ENCODE peak calls at places on chromosomes 16 and 17, in five cellular contexts. O, K, S, E and F are unnamed samples. For H3K9me3 and H3K27me3, the result is how much of the 10 kb centered on the place peaks cover.

GRCh38 chr17:10041916-10042588 is 137.0 kb upstream of the RCVRN start:
- DNase-seq in E (no peak), K (no peak), O (no peak), S (no peak), F (no peak)

GRCh38 chr16:9185396-9185795 is 94.0 kb downstream of the HAPSTR1 start:
- DNase-seq in K (no peak), S (no peak), O (no peak), E (no peak), F (no peak)

GRCh38 chr17:82236142-82236971 is 7.5 kb downstream of the SLC16A3 start:
- DNase-seq in K (peak), S (peak), O (peak), E (peak), F (peak)

GRCh38 chr17:53626286-53626685 is 196.4 kb upstream of the KIF2B start:
- DNase-seq in O (no peak), S (no peak), E (no peak), K (no peak), F (no peak)

GRCh38 chr17:47708864-47709541 is 15.0 kb downstream of the TBKBP1 start:
- DNase-seq in E (no peak), K (peak), O (no peak), S (peak), F (no peak)

GRCh38 chr17:82320956-82321927 is 3.8 kb upstream of the CD7 start:
- DNase-seq in E (peak), K (no peak), O (no peak), S (peak), F (peak)

GRCh38 chr16:1654505-1655268 is 23.4 kb upstream of the JPT2 start:
- DNase-seq in K (no peak), E (no peak), S (no peak), O (no peak), F (peak)

GRCh38 chr16:4847774-4848587 is 700 bp downstream of the UBN1 start:
- DNase-seq in E (peak), O (peak), K (peak), S (peak), F (peak)

GRCh38 chr16:73885319-73885718 is 411.3 kb upstream of the PSMD7 start:
- DNase-seq in E (no peak), O (no peak), K (no peak), S (no peak), F (no peak)

GRCh38 chr17:60863892-60864673 is 186.4 kb downstream of the BCAS3 start:
- DNase-seq in K (no peak), E (no peak), S (no peak), O (no peak), F (peak)

GRCh38 chr17:77610518-77610893 is 348.0 kb upstream of the TNRC6C start:
- DNase-seq in O (no peak), E (no peak), S (no peak), K (no peak), F (no peak)

GRCh38 chr16:46558018-46558417 is 63.2 kb downstream of the SHCBP1 start:
- DNase-seq in E (no peak), O (no peak), S (no peak), K (no peak), F (no peak)

GRCh38 chr17:48907713-48908046 is 527 bp upstream of the UBE2Z start:
- DNase-seq in E (no peak), K (no peak), O (no peak), S (no peak), F (no peak)

GRCh38 chr17:58840820-58841612 is 85.4 kb downstream of the PPM1E start:
- DNase-seq in O (no peak), S (no peak), K (no peak), E (no peak), F (no peak)

GRCh38 chr17:51803161-51803560 is 355.4 kb downstream of the CA10 start:
- DNase-seq in S (no peak), E (no peak), K (no peak), O (no peak), F (no peak)

GRCh38 chr17:57622886-57623433 is 122.1 kb downstream of the CCDC182 start:
- DNase-seq in O (no peak), E (peak), S (no peak), K (no peak), F (peak)

GRCh38 chr17:82297280-82297803 is 20.1 kb downstream of the CD7 start:
- DNase-seq in E (peak), O (peak), K (peak), S (peak), F (peak)

GRCh38 chr17:64692187-64692586 is 30.1 kb upstream of the SMURF2 start:
- DNase-seq in E (no peak), K (no peak), S (no peak), O (no peak), F (no peak)

GRCh38 chr16:11138769-11139623 is 117.0 kb downstream of the SOCS1 start:
- DNase-seq in E (no peak), S (no peak), K (no peak), O (no peak), F (no peak)

GRCh38 chr17:5555254-5555653 is 29.1 kb downstream of the NLRP1 start:
- DNase-seq in K (no peak), E (no peak), O (no peak), S (no peak), F (no peak)

GRCh38 chr16:11361043-11361442 is 15.8 kb downstream of the RMI2 start:
- DNase-seq in K (no peak), O (no peak), E (no peak), S (no peak), F (no peak)

GRCh38 chr17:82943751-82944150 is 103.9 kb upstream of the ZNF750 start:
- DNase-seq in O (peak), K (no peak), E (no peak), S (peak), F (no peak)

GRCh38 chr16:10685709-10686108 is 9.0 kb downstream of the TEKT5 start:
- DNase-seq in E (no peak), O (no peak), S (no peak), K (no peak), F (no peak)

GRCh38 chr16:12405083-12405482 is 398.6 kb downstream of the CPPED1 start:
- DNase-seq in O (no peak), K (no peak), S (no peak), E (no peak), F (no peak)

GRCh38 chr17:9274119-9274445 is 252.8 kb downstream of the NTN1 start:
- DNase-seq in S (no peak), O (no peak), E (no peak), K (no peak), F (no peak)

GRCh38 chr17:82437325-82437668 is 13.3 kb downstream of the CYBC1 start:
- DNase-seq in E (no peak), S (no peak), K (no peak), O (no peak), F (no peak)

GRCh38 chr16:24721830-24722238 is 7.6 kb upstream of the TNRC6A start:
- DNase-seq in E (no peak), K (no peak), S (no peak), O (no peak), F (peak)

GRCh38 chr16:3443108-3444031 is at the start of the genes NAA60 and ZNF597:
- DNase-seq in S (peak), E (peak), K (peak), O (peak), F (peak)

GRCh38 chr17:40283662-40284061 is 4.0 kb upstream of the CDC6 start:
- DNase-seq in E (no peak), S (no peak), K (no peak), O (no peak), F (no peak)

GRCh38 chr16:8677481-8677880 is 3.1 kb downstream of the ABAT start:
- DNase-seq in O (no peak), K (no peak), E (peak), S (no peak), F (peak)

GRCh38 chr17:50063516-50064252 is 7.8 kb downstream of the ITGA3 start:
- DNase-seq in O (no peak), S (no peak), E (no peak), K (no peak), F (peak)

GRCh38 chr17:59607817-59608403 is 11.8 kb upstream of the CLTC start:
- DNase-seq in K (no peak), E (peak), O (no peak), S (no peak), F (no peak)

GRCh38 chr17:73749337-73749807 is 105.1 kb upstream of the SDK2 start:
- DNase-seq in E (no peak), O (no peak), S (no peak), K (no peak), F (no peak)

GRCh38 chr17:82228842-82229685 is at the start of gene SLC16A3:
- DNase-seq in K (peak), S (peak), E (peak), O (peak), F (peak)

GRCh38 chr17:80751460-80752368 is 207.1 kb downstream of the RPTOR start:
- DNase-seq in E (no peak), S (no peak), K (no peak), O (peak), F (no peak)

GRCh38 chr17:16878547-16879100 is 93.3 kb downstream of the TNFRSF13B start:
- DNase-seq in O (no peak), K (peak), E (no peak), S (no peak), F (no peak)

GRCh38 chr17:58556833-58557250 is 42.4 kb upstream of the MTMR4 start:
- DNase-seq in E (no peak), K (no peak), S (no peak), O (no peak), F (no peak)

GRCh38 chr17:69489303-69489702 is 74.8 kb downstream of the MAP2K6 start:
- DNase-seq in E (no peak), O (no peak), S (no peak), K (no peak), F (no peak)

GRCh38 chr17:57020208-57020607 is 42.3 kb downstream of the SCPEP1 start:
- DNase-seq in E (no peak), O (no peak), S (no peak), K (no peak), F (no peak)

GRCh38 chr16:48591976-48592375 is 18.0 kb downstream of the N4BP1 start:
- DNase-seq in O (no peak), E (no peak), K (no peak), S (no peak), F (no peak)
- H3K9me3 ChIP-seq in O (under half), E (under half), K (under half), S (under half), F (under half)

GRCh38 chr17:29713626-29714025 is 90.9 kb upstream of the CORO6 start:
- DNase-seq in E (no peak), K (no peak), S (no peak), O (no peak), F (no peak)
- H3K4me3 ChIP-seq in E (no peak), K (no peak), S (no peak), O (no peak), F (no peak)

GRCh38 chr17:33023790-33024189 is 32.1 kb downstream of the SPACA3 start:
- DNase-seq in O (no peak), S (no peak), E (no peak), K (no peak), F (no peak)
- H3K27me3 ChIP-seq in O (under half), S (under half), E (under half), K (under half), F (under half)

GRCh38 chr17:42273474-42274272 is 2.5 kb downstream of the STAT5B start:
- DNase-seq in S (no peak), E (no peak), O (no peak), K (no peak), F (no peak)
- H3K9me3 ChIP-seq in S (under half), E (under half), O (under half), K (under half), F (under half)

GRCh38 chr16:57349212-57350031 is 9.2 kb upstream of the CCL22 start:
- DNase-seq in E (no peak), O (no peak), K (no peak), S (no peak), F (no peak)
- H3K4me3 ChIP-seq in E (no peak), O (no peak), K (no peak), S (no peak), F (no peak)

GRCh38 chr16:85948870-85949269 is 49.9 kb downstream of the IRF8 start:
- DNase-seq in O (no peak), S (no peak), K (no peak), E (no peak), F (no peak)
- H3K27me3 ChIP-seq in O (under half), S (under half), K (under half), E (half or more), F (under half)

GRCh38 chr16:84021488-84021887 is 21.1 kb downstream of the SLC38A8 start:
- DNase-seq in E (no peak), O (no peak), K (no peak), S (no peak), F (no peak)
- H3K9me3 ChIP-seq in E (under half), O (under half), K (under half), S (under half), F (under half)

GRCh38 chr16:28935333-28935732 is 3.6 kb downstream of the CD19 start:
- DNase-seq in S (no peak), E (no peak), K (no peak), O (no peak), F (no peak)

GRCh38 chr16:28936784-28937155 is 5.0 kb downstream of the CD19 start:
- DNase-seq in K (no peak), S (peak), E (no peak), O (no peak), F (no peak)

GRCh38 chr16:28938721-28939120 is 7.0 kb downstream of the CD19 start:
- DNase-seq in S (no peak), O (no peak), E (no peak), K (no peak), F (no peak)

GRCh38 chr16:28937222-28937876 is 5.6 kb downstream of the CD19 start:
- DNase-seq in K (no peak), E (no peak), S (no peak), O (no peak), F (no peak)

DNA sequence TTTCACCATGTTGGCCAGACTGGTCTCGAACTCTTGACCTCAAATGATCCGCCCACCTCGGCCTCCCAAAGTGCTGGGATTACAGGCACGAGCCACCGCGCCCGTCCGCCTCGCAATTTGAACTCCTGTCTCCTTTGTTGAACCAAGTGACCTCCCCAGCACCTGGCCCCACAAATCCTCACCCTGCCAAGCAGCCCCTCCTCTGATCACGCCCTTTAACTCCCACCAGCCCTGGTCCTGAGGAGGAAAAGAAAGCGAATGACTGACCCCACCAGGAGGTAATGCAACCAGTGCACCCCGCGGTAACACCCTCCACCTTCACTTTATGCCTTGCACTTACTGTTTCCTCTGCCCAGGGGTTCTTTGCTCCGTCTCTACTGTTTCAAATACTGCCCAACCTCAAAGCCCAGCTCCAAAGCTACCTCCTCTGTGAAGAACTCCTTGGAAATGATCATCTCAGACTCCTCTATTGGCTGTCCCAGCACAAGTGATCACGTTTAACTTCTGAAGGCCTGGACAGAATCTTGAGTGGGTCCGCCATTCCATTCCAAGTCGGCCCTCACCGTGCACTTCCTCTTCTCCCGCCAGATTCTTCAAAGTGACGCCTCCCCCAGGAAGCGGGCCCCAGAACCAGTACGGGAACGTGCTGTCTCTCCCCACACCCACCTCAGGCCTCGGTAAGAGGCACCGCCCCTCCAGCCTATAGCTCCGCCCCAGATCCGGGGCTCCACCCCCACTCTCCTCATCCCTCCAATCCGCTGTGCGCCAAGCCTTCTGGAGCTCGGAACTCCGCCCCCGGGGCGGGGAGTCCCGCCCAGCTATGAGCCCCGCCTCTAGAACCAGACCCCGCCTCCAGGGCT is 4.4 kb downstream of the CD19 start:
- DNase-seq in S (peak), O (peak), K (peak), E (peak), F (peak)
- H3K4me3 ChIP-seq in S (peak), O (peak), K (peak), E (peak), F (no peak)